ENCODE peak calls at places on chromosomes 1 and 21, in eight cellular contexts. One of them, this sample, is unnamed.

GRCh38 chr21:41170442-41170841 is 2.5 kb downstream of the BACE2 start:
- DNase-seq in stromal cell of bone marrow: no peak
- DNase-seq in kidney glomerular epithelial cell: peak
- DNase-seq in pulmonary artery endothelial cell: peak
- DNase-seq in cerebellar nuclear complex: no peak
- DNase-seq in activated CD4-positive, alpha-beta T cell treated with anti-CD3 and anti-CD28 coated beads, Interleukin-2, amount 10 ng/mL, durations not matched to agents 7 days and 5 days: peak
- DNase-seq in choroid plexus epithelial cell: peak
- DNase-seq in DMS153: peak
- DNase-seq in this sample: peak

GRCh38 chr21:41584603-41585176 is 76.7 kb upstream of the TMPRSS2 start:
- DNase-seq in kidney glomerular epithelial cell: no peak
- DNase-seq in cerebellar nuclear complex: no peak
- DNase-seq in pulmonary artery endothelial cell: no peak
- DNase-seq in stromal cell of bone marrow: no peak
- DNase-seq in DMS153: no peak
- DNase-seq in activated CD4-positive, alpha-beta T cell treated with anti-CD3 and anti-CD28 coated beads, Interleukin-2, amount 10 ng/mL, durations not matched to agents 7 days and 5 days: no peak
- DNase-seq in choroid plexus epithelial cell: no peak
- DNase-seq in this sample: no peak

GRCh38 chr1:3892748-3893147 is 7.3 kb downstream of the C1orf174 start:
- DNase-seq in choroid plexus epithelial cell: no peak
- DNase-seq in DMS153: no peak
- DNase-seq in kidney glomerular epithelial cell: no peak
- DNase-seq in cerebellar nuclear complex: no peak
- DNase-seq in pulmonary artery endothelial cell: no peak
- DNase-seq in stromal cell of bone marrow: no peak
- DNase-seq in activated CD4-positive, alpha-beta T cell treated with anti-CD3 and anti-CD28 coated beads, Interleukin-2, amount 10 ng/mL, durations not matched to agents 7 days and 5 days: no peak
- DNase-seq in this sample: no peak

GRCh38 chr1:230277201-230277771 is 148.8 kb downstream of the PGBD5 start:
- DNase-seq in choroid plexus epithelial cell: no peak
- DNase-seq in cerebellar nuclear complex: no peak
- DNase-seq in DMS153: peak
- DNase-seq in kidney glomerular epithelial cell: no peak
- DNase-seq in activated CD4-positive, alpha-beta T cell treated with anti-CD3 and anti-CD28 coated beads, Interleukin-2, amount 10 ng/mL, durations not matched to agents 7 days and 5 days: peak
- DNase-seq in stromal cell of bone marrow: no peak
- DNase-seq in pulmonary artery endothelial cell: no peak
- DNase-seq in this sample: no peak

GRCh38 chr1:157932082-157932481 is 61.4 kb upstream of the KIRREL1 start:
- DNase-seq in stromal cell of bone marrow: peak
- DNase-seq in pulmonary artery endothelial cell: no peak
- DNase-seq in DMS153: no peak
- DNase-seq in kidney glomerular epithelial cell: peak
- DNase-seq in choroid plexus epithelial cell: peak
- DNase-seq in cerebellar nuclear complex: no peak
- DNase-seq in activated CD4-positive, alpha-beta T cell treated with anti-CD3 and anti-CD28 coated beads, Interleukin-2, amount 10 ng/mL, durations not matched to agents 7 days and 5 days: no peak
- DNase-seq in this sample: no peak

GRCh38 chr1:203290261-203291089 is 14.8 kb upstream of the BTG2 start:
- DNase-seq in choroid plexus epithelial cell: peak
- DNase-seq in DMS153: peak
- DNase-seq in cerebellar nuclear complex: peak
- DNase-seq in kidney glomerular epithelial cell: peak
- DNase-seq in pulmonary artery endothelial cell: no peak
- DNase-seq in activated CD4-positive, alpha-beta T cell treated with anti-CD3 and anti-CD28 coated beads, Interleukin-2, amount 10 ng/mL, durations not matched to agents 7 days and 5 days: peak
- DNase-seq in stromal cell of bone marrow: no peak
- DNase-seq in this sample: peak

GRCh38 chr1:201251851-201252430 is 31.4 kb upstream of the PKP1 start:
- DNase-seq in cerebellar nuclear complex: no peak
- DNase-seq in kidney glomerular epithelial cell: no peak
- DNase-seq in stromal cell of bone marrow: no peak
- DNase-seq in DMS153: no peak
- DNase-seq in pulmonary artery endothelial cell: no peak
- DNase-seq in activated CD4-positive, alpha-beta T cell treated with anti-CD3 and anti-CD28 coated beads, Interleukin-2, amount 10 ng/mL, durations not matched to agents 7 days and 5 days: no peak
- DNase-seq in choroid plexus epithelial cell: no peak
- DNase-seq in this sample: peak

GRCh38 chr1:999797-1000356 is at the start of gene HES4:
- DNase-seq in DMS153: peak
- DNase-seq in cerebellar nuclear complex: no peak
- DNase-seq in kidney glomerular epithelial cell: peak
- DNase-seq in pulmonary artery endothelial cell: peak
- DNase-seq in choroid plexus epithelial cell: peak
- DNase-seq in activated CD4-positive, alpha-beta T cell treated with anti-CD3 and anti-CD28 coated beads, Interleukin-2, amount 10 ng/mL, durations not matched to agents 7 days and 5 days: peak
- DNase-seq in stromal cell of bone marrow: peak
- DNase-seq in this sample: no peak

GRCh38 chr1:210597555-210598134 is 268.9 kb downstream of the HHAT start:
- DNase-seq in cerebellar nuclear complex: no peak
- DNase-seq in activated CD4-positive, alpha-beta T cell treated with anti-CD3 and anti-CD28 coated beads, Interleukin-2, amount 10 ng/mL, durations not matched to agents 7 days and 5 days: no peak
- DNase-seq in pulmonary artery endothelial cell: no peak
- DNase-seq in stromal cell of bone marrow: peak
- DNase-seq in kidney glomerular epithelial cell: peak
- DNase-seq in choroid plexus epithelial cell: peak
- DNase-seq in DMS153: peak
- DNase-seq in this sample: no peak

GRCh38 chr1:95072117-95072516 is 634 bp downstream of the ALG14 start:
- DNase-seq in kidney glomerular epithelial cell: no peak
- DNase-seq in DMS153: no peak
- DNase-seq in choroid plexus epithelial cell: no peak
- DNase-seq in pulmonary artery endothelial cell: no peak
- DNase-seq in stromal cell of bone marrow: no peak
- DNase-seq in cerebellar nuclear complex: no peak
- DNase-seq in activated CD4-positive, alpha-beta T cell treated with anti-CD3 and anti-CD28 coated beads, Interleukin-2, amount 10 ng/mL, durations not matched to agents 7 days and 5 days: no peak
- DNase-seq in this sample: no peak

GRCh38 chr1:232204269-232204668 is 425.7 kb downstream of the SIPA1L2 start:
- DNase-seq in DMS153: no peak
- DNase-seq in activated CD4-positive, alpha-beta T cell treated with anti-CD3 and anti-CD28 coated beads, Interleukin-2, amount 10 ng/mL, durations not matched to agents 7 days and 5 days: no peak
- DNase-seq in stromal cell of bone marrow: no peak
- DNase-seq in kidney glomerular epithelial cell: no peak
- DNase-seq in choroid plexus epithelial cell: peak
- DNase-seq in cerebellar nuclear complex: no peak
- DNase-seq in pulmonary artery endothelial cell: no peak
- DNase-seq in this sample: no peak

GRCh38 chr21:42563261-42564045 is 49.8 kb downstream of the SLC37A1 start:
- DNase-seq in activated CD4-positive, alpha-beta T cell treated with anti-CD3 and anti-CD28 coated beads, Interleukin-2, amount 10 ng/mL, durations not matched to agents 7 days and 5 days: no peak
- DNase-seq in kidney glomerular epithelial cell: no peak
- DNase-seq in DMS153: no peak
- DNase-seq in stromal cell of bone marrow: no peak
- DNase-seq in choroid plexus epithelial cell: no peak
- DNase-seq in cerebellar nuclear complex: no peak
- DNase-seq in pulmonary artery endothelial cell: no peak
- DNase-seq in this sample: no peak

GRCh38 chr1:15765495-15766194 is 7.0 kb downstream of the FBLIM1 start:
- DNase-seq in kidney glomerular epithelial cell: no peak
- DNase-seq in stromal cell of bone marrow: peak
- DNase-seq in pulmonary artery endothelial cell: peak
- DNase-seq in choroid plexus epithelial cell: peak
- DNase-seq in cerebellar nuclear complex: no peak
- DNase-seq in activated CD4-positive, alpha-beta T cell treated with anti-CD3 and anti-CD28 coated beads, Interleukin-2, amount 10 ng/mL, durations not matched to agents 7 days and 5 days: no peak
- DNase-seq in DMS153: no peak
- DNase-seq in this sample: peak

GRCh38 chr1:3133671-3134070 is 64.7 kb downstream of the PRDM16 start:
- DNase-seq in choroid plexus epithelial cell: no peak
- DNase-seq in kidney glomerular epithelial cell: no peak
- DNase-seq in DMS153: no peak
- DNase-seq in activated CD4-positive, alpha-beta T cell treated with anti-CD3 and anti-CD28 coated beads, Interleukin-2, amount 10 ng/mL, durations not matched to agents 7 days and 5 days: no peak
- DNase-seq in stromal cell of bone marrow: no peak
- DNase-seq in cerebellar nuclear complex: no peak
- DNase-seq in pulmonary artery endothelial cell: no peak
- DNase-seq in this sample: no peak

GRCh38 chr1:21896652-21897532 is 40.2 kb downstream of the HSPG2 start:
- DNase-seq in choroid plexus epithelial cell: peak
- DNase-seq in kidney glomerular epithelial cell: no peak
- DNase-seq in cerebellar nuclear complex: no peak
- DNase-seq in stromal cell of bone marrow: no peak
- DNase-seq in activated CD4-positive, alpha-beta T cell treated with anti-CD3 and anti-CD28 coated beads, Interleukin-2, amount 10 ng/mL, durations not matched to agents 7 days and 5 days: no peak
- DNase-seq in DMS153: no peak
- DNase-seq in pulmonary artery endothelial cell: no peak
- DNase-seq in this sample: no peak

GRCh38 chr1:94942171-94943128 is 15.5 kb upstream of the CNN3 start:
- DNase-seq in pulmonary artery endothelial cell: no peak
- DNase-seq in choroid plexus epithelial cell: no peak
- DNase-seq in DMS153: no peak
- DNase-seq in kidney glomerular epithelial cell: peak
- DNase-seq in cerebellar nuclear complex: no peak
- DNase-seq in stromal cell of bone marrow: no peak
- DNase-seq in activated CD4-positive, alpha-beta T cell treated with anti-CD3 and anti-CD28 coated beads, Interleukin-2, amount 10 ng/mL, durations not matched to agents 7 days and 5 days: no peak
- DNase-seq in this sample: no peak

GRCh38 chr1:25204797-25205441 is 27.4 kb downstream of the SYF2 start:
- DNase-seq in cerebellar nuclear complex: no peak
- DNase-seq in kidney glomerular epithelial cell: peak
- DNase-seq in pulmonary artery endothelial cell: no peak
- DNase-seq in stromal cell of bone marrow: peak
- DNase-seq in activated CD4-positive, alpha-beta T cell treated with anti-CD3 and anti-CD28 coated beads, Interleukin-2, amount 10 ng/mL, durations not matched to agents 7 days and 5 days: peak
- DNase-seq in choroid plexus epithelial cell: peak
- DNase-seq in DMS153: no peak
- DNase-seq in this sample: peak

GRCh38 chr1:182270731-182271130 is 120.9 kb downstream of the GLUL start:
- DNase-seq in activated CD4-positive, alpha-beta T cell treated with anti-CD3 and anti-CD28 coated beads, Interleukin-2, amount 10 ng/mL, durations not matched to agents 7 days and 5 days: no peak
- DNase-seq in choroid plexus epithelial cell: no peak
- DNase-seq in DMS153: peak
- DNase-seq in stromal cell of bone marrow: no peak
- DNase-seq in cerebellar nuclear complex: no peak
- DNase-seq in pulmonary artery endothelial cell: no peak
- DNase-seq in kidney glomerular epithelial cell: no peak
- DNase-seq in this sample: no peak

GRCh38 chr1:2832506-2833453 is 31.3 kb upstream of the TTC34 start:
- DNase-seq in cerebellar nuclear complex: no peak
- DNase-seq in pulmonary artery endothelial cell: no peak
- DNase-seq in activated CD4-positive, alpha-beta T cell treated with anti-CD3 and anti-CD28 coated beads, Interleukin-2, amount 10 ng/mL, durations not matched to agents 7 days and 5 days: no peak
- DNase-seq in stromal cell of bone marrow: no peak
- DNase-seq in choroid plexus epithelial cell: no peak
- DNase-seq in DMS153: no peak
- DNase-seq in kidney glomerular epithelial cell: no peak
- DNase-seq in this sample: no peak

GRCh38 chr21:40404319-40404906 is 442.5 kb downstream of the DSCAM start:
- DNase-seq in pulmonary artery endothelial cell: no peak
- DNase-seq in activated CD4-positive, alpha-beta T cell treated with anti-CD3 and anti-CD28 coated beads, Interleukin-2, amount 10 ng/mL, durations not matched to agents 7 days and 5 days: no peak
- DNase-seq in cerebellar nuclear complex: no peak
- DNase-seq in DMS153: peak
- DNase-seq in choroid plexus epithelial cell: no peak
- DNase-seq in stromal cell of bone marrow: no peak
- DNase-seq in kidney glomerular epithelial cell: no peak
- DNase-seq in this sample: no peak

GRCh38 chr1:200670215-200671118 is 760 bp upstream of the DDX59 start:
- DNase-seq in kidney glomerular epithelial cell: peak
- DNase-seq in stromal cell of bone marrow: no peak
- DNase-seq in activated CD4-positive, alpha-beta T cell treated with anti-CD3 and anti-CD28 coated beads, Interleukin-2, amount 10 ng/mL, durations not matched to agents 7 days and 5 days: peak
- DNase-seq in DMS153: peak
- DNase-seq in pulmonary artery endothelial cell: peak
- DNase-seq in cerebellar nuclear complex: no peak
- DNase-seq in choroid plexus epithelial cell: peak
- DNase-seq in this sample: peak

GRCh38 chr1:231497629-231498152 is 30.8 kb upstream of the TSNAX start:
- DNase-seq in kidney glomerular epithelial cell: no peak
- DNase-seq in choroid plexus epithelial cell: no peak
- DNase-seq in pulmonary artery endothelial cell: no peak
- DNase-seq in DMS153: no peak
- DNase-seq in activated CD4-positive, alpha-beta T cell treated with anti-CD3 and anti-CD28 coated beads, Interleukin-2, amount 10 ng/mL, durations not matched to agents 7 days and 5 days: no peak
- DNase-seq in stromal cell of bone marrow: no peak
- DNase-seq in cerebellar nuclear complex: no peak
- DNase-seq in this sample: no peak